ENCODE peak calls at places on chromosome 20, in six cellular contexts. G, O, W, U, E and V are unnamed samples. For H3K9me3 and H3K27me3, the result is how much of the 10 kb centered on the place peaks cover.

GRCh38 chr20:15703171-15703911 is 869.9 kb downstream of the KIF16B start:
- DNase-seq in G (no peak), O (no peak), W (peak), U (no peak), E (no peak), V (peak)

GRCh38 chr20:62808211-62808865 is 3.7 kb downstream of the OGFR start:
- DNase-seq in G (peak), O (peak), W (peak), U (peak), E (peak), V (no peak)

GRCh38 chr20:32332614-32333013 is 25.5 kb upstream of the ASXL1 start:
- DNase-seq in G (no peak), O (no peak), W (no peak), U (no peak), E (no peak), V (no peak)

GRCh38 chr20:20519269-20519668 is 151.4 kb downstream of the INSM1 start:
- DNase-seq in G (no peak), O (no peak), W (peak), U (no peak), E (no peak), V (no peak)

GRCh38 chr20:46230811-46231282 is 77.5 kb downstream of the CDH22 start:
- DNase-seq in G (peak), O (no peak), W (peak), U (no peak), E (no peak), V (no peak)

GRCh38 chr20:47854687-47855212 is 69.5 kb upstream of the SULF2 start:
- DNase-seq in G (no peak), O (no peak), W (peak), U (no peak), E (peak), V (no peak)

GRCh38 chr20:46394872-46395470 is 11.4 kb downstream of the ELMO2 start:
- DNase-seq in G (no peak), O (no peak), W (no peak), U (no peak), E (no peak), V (no peak)

GRCh38 chr20:44776977-44777376 is 31.3 kb downstream of the KCNK15 start:
- DNase-seq in G (no peak), O (no peak), W (peak), U (no peak), E (no peak), V (no peak)

GRCh38 chr20:4661191-4661590 is 60.5 kb upstream of the PRND start:
- DNase-seq in G (no peak), O (no peak), W (no peak), U (no peak), E (no peak), V (no peak)

GRCh38 chr20:34415079-34415478 is 52.0 kb downstream of the ITCH start:
- DNase-seq in G (no peak), O (no peak), W (no peak), U (no peak), E (no peak), V (no peak)

GRCh38 chr20:19806806-19807691 is 49.0 kb downstream of the RIN2 start:
- DNase-seq in G (no peak), O (no peak), W (no peak), U (no peak), E (no peak), V (no peak)

GRCh38 chr20:38181207-38181693 is 16.2 kb upstream of the TGM2 start:
- DNase-seq in G (no peak), O (no peak), W (no peak), U (no peak), E (peak), V (no peak)

GRCh38 chr20:51135926-51136325 is 113.0 kb upstream of the KCNG1 start:
- DNase-seq in G (no peak), O (no peak), W (no peak), U (no peak), E (peak), V (no peak)

GRCh38 chr20:49856904-49857303 is 44.3 kb downstream of the SLC9A8 start:
- DNase-seq in G (no peak), O (no peak), W (no peak), U (no peak), E (no peak), V (no peak)

GRCh38 chr20:46031701-46032254 is 2.8 kb downstream of the SLC12A5 start:
- DNase-seq in G (no peak), O (no peak), W (no peak), U (peak), E (peak), V (no peak)

GRCh38 chr20:63090682-63091571 is 84.2 kb upstream of the BHLHE23 start:
- DNase-seq in G (peak), O (peak), W (no peak), U (peak), E (peak), V (no peak)

GRCh38 chr20:35511814-35512420 is 17.5 kb downstream of the C20orf173 start:
- DNase-seq in G (no peak), O (peak), W (peak), U (no peak), E (no peak), V (no peak)

GRCh38 chr20:43603124-43603523 is 12.4 kb downstream of the IFT52 start:
- DNase-seq in G (no peak), O (no peak), W (peak), U (no peak), E (no peak), V (no peak)

GRCh38 chr20:53547664-53548239 is 45.9 kb downstream of the ZNF217 start:
- DNase-seq in G (no peak), O (no peak), W (peak), U (no peak), E (peak), V (no peak)

GRCh38 chr20:46644733-46645132 is 6.5 kb downstream of the SLC13A3 start:
- DNase-seq in G (no peak), O (no peak), W (no peak), U (no peak), E (no peak), V (no peak)

GRCh38 chr20:50921055-50921454 is 10.2 kb downstream of the ADNP start:
- DNase-seq in G (no peak), O (no peak), W (no peak), U (no peak), E (no peak), V (no peak)

GRCh38 chr20:53578492-53579222 is 15.0 kb downstream of the ZNF217 start:
- DNase-seq in G (no peak), O (no peak), W (peak), U (no peak), E (peak), V (no peak)

GRCh38 chr20:63500151-63500901 is 1.4 kb upstream of the EEF1A2 start:
- DNase-seq in G (no peak), O (no peak), W (no peak), U (peak), E (no peak), V (no peak)

GRCh38 chr20:43992885-43993284 is 78.2 kb downstream of the TOX2 start:
- DNase-seq in G (no peak), O (no peak), W (no peak), U (no peak), E (no peak), V (no peak)

GRCh38 chr20:9103955-9104354 is 35.1 kb downstream of the PLCB4 start:
- DNase-seq in G (no peak), O (no peak), W (no peak), U (no peak), E (no peak), V (no peak)

GRCh38 chr20:61303217-61303616 is 51.2 kb downstream of the CDH4 start:
- DNase-seq in G (no peak), O (no peak), W (no peak), U (no peak), E (no peak), V (no peak)

GRCh38 chr20:4018015-4018748 is 2.8 kb upstream of the RNF24 start:
- DNase-seq in G (no peak), O (no peak), W (no peak), U (no peak), E (no peak), V (no peak)

GRCh38 chr20:17873410-17874270 is 95.0 kb downstream of the SNX5 start:
- DNase-seq in G (peak), O (peak), W (peak), U (peak), E (peak), V (no peak)

GRCh38 chr20:37902504-37903313 is at the start of gene VSTM2L:
- DNase-seq in G (no peak), O (no peak), W (no peak), U (no peak), E (peak), V (no peak)

DNA sequence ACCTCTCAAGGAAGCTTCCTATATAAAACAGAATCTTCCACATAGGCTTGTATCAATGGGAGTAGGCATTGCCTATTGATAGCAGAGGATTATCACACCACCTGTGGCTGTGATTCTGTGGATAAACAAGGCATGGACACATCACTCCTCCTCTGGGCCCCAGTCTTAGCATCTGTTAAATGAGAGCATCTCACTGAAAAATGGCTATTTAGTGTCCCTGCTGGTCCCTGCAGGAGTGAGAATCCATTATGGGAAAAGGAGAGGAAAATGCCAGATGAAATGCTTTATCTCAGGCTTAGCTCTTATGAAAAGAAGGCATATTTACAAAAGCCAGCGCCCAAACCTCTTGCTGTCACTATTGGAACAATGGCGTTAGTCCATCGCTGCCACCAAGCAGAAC is 658.5 kb upstream of the CHD6 start:
- DNase-seq in G (no peak), O (no peak), W (no peak), U (no peak), E (no peak), V (no peak)
- H3K9me3 ChIP-seq in G (under half), O (under half), W (half or more), U (under half), E (under half), V (under half)

GRCh38 chr20:36824142-36824940 is 50.8 kb upstream of the DSN1 start:
- DNase-seq in G (no peak), O (no peak), W (no peak), U (no peak), E (no peak), V (no peak)

GRCh38 chr20:36827541-36828279 is 48.2 kb upstream of the TLDC2 start:
- DNase-seq in G (peak), O (no peak), W (no peak), U (peak), E (peak), V (no peak)

GRCh38 chr20:36823126-36823525 is 49.6 kb upstream of the DSN1 start:
- DNase-seq in G (no peak), O (no peak), W (no peak), U (no peak), E (no peak), V (no peak)

GRCh38 chr20:36825374-36826104 is 50.4 kb upstream of the TLDC2 start:
- DNase-seq in G (no peak), O (no peak), W (no peak), U (no peak), E (peak), V (no peak)

DNA sequence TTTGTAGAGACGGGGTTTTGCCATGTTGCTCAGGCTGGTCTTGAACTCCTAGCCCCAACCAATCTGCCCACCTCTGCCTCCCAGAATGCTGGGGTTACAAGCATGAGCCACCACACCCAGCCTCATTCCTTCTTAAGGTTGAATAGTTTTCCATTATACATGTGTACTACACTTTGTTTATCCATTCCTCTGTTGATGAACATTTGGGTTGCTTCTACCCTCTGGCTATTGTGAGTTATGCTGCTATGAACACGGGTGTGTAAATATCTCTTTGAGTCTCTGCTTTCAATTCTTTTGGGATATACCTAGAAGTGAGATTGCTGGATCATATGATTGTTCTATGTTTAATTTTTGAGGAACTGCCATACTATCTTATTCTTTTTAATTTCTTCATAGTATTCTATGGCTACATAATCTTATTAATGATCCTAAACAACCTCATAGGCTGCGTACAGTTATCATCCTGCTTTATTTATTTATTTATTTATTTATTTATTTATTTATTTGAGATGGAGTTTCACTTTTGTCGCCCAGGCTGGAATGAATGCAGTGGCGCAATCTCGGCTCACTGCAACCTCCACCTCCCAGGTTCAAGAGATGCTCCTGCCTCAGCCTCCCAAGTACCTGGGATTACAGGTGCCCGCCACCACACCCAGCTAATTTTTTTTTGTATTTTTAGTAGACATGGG is 49.2 kb upstream of the TLDC2 start:
- DNase-seq in G (no peak), O (no peak), W (no peak), U (no peak), E (no peak), V (no peak)
- H3K27me3 ChIP-seq in G (under half), O (under half), W (under half), U (under half), E (under half), V (under half)

GRCh38 chr20:41574802-41575389 is 43.3 kb downstream of the CHD6 start:
- DNase-seq in G (no peak), O (no peak), W (peak), U (no peak), E (no peak), V (no peak)

GRCh38 chr20:41572010-41572572 is 46.1 kb downstream of the CHD6 start:
- DNase-seq in G (no peak), O (no peak), W (no peak), U (no peak), E (no peak), V (no peak)

GRCh38 chr20:41571006-41571405 is 47.2 kb downstream of the CHD6 start:
- DNase-seq in G (no peak), O (no peak), W (no peak), U (no peak), E (no peak), V (no peak)

GRCh38 chr20:41575412-41575811 is 42.8 kb downstream of the CHD6 start:
- DNase-seq in G (no peak), O (no peak), W (no peak), U (no peak), E (no peak), V (no peak)

GRCh38 chr20:41573955-41574354 is 44.2 kb downstream of the CHD6 start:
- DNase-seq in G (no peak), O (no peak), W (no peak), U (no peak), E (no peak), V (no peak)
- H3K9me3 ChIP-seq in G (under half), O (under half), W (under half), U (under half), E (under half), V (under half)

GRCh38 chr20:6679086-6679485 is 88.4 kb upstream of the BMP2 start:
- DNase-seq in G (no peak), O (no peak), W (no peak), U (no peak), E (no peak), V (no peak)

GRCh38 chr20:6674831-6675230 is 92.7 kb upstream of the BMP2 start:
- DNase-seq in G (no peak), O (no peak), W (no peak), U (no peak), E (no peak), V (no peak)

GRCh38 chr20:6680441-6680840 is 87.0 kb upstream of the BMP2 start:
- DNase-seq in G (no peak), O (no peak), W (no peak), U (no peak), E (no peak), V (no peak)

GRCh38 chr20:6680854-6681253 is 86.6 kb upstream of the BMP2 start:
- DNase-seq in G (no peak), O (no peak), W (no peak), U (no peak), E (no peak), V (no peak)

GRCh38 chr20:6678101-6678500 is 89.4 kb upstream of the BMP2 start:
- DNase-seq in G (no peak), O (no peak), W (no peak), U (no peak), E (no peak), V (no peak)
- H3K27me3 ChIP-seq in G (under half), O (under half), W (under half), U (under half), E (under half), V (under half)

GRCh38 chr20:59723607-59724456 is 119.5 kb downstream of the PHACTR3 start:
- DNase-seq in G (no peak), O (no peak), W (no peak), U (no peak), E (no peak), V (no peak)
- H3K9me3 ChIP-seq in G (under half), O (under half), W (under half), U (under half), E (under half), V (under half)

GRCh38 chr20:25039697-25040437 is 18.1 kb downstream of the ACSS1 start:
- DNase-seq in G (peak), O (peak), W (no peak), U (peak), E (peak), V (no peak)
- H3K27me3 ChIP-seq in G (under half), O (under half), W (under half), U (under half), E (under half), V (under half)